ENCODE peak calls at places on chromosomes 2 and 18, in six cellular contexts. R is hepatocyte, V is GM23248, A is GM23338, P is PC-3, J is HCT116. N is an unnamed sample.

GRCh38 chr2:72920317-72921087 is 3.2 kb downstream of the EMX1 start:
- DNase-seq in R (peak; percentile 48), V (peak; percentile 57), A (peak; percentile 83), P (no peak), J (no peak), N (peak; percentile 90)

GRCh38 chr18:70491734-70492348 is 203.0 kb downstream of the SOCS6 start:
- DNase-seq in R (peak; percentile 67), V (peak; percentile 70), A (peak; percentile 77), P (peak; percentile 80), J (peak; percentile 68), N (peak; percentile 81)

GRCh38 chr2:105387225-105387624 is 11.6 kb downstream of the FHL2 start:
- DNase-seq in R (no peak), V (peak; percentile 26), A (no peak), P (peak; percentile 79), J (no peak), N (no peak)

GRCh38 chr2:74014813-74015212 is 30.1 kb downstream of the TET3 start:
- DNase-seq in R (no peak), V (no peak), A (no peak), P (no peak), J (no peak), N (no peak)

GRCh38 chr18:77314952-77315351 is 65.3 kb downstream of the GALR1 start:
- DNase-seq in R (no peak), V (no peak), A (no peak), P (no peak), J (no peak), N (no peak)

GRCh38 chr2:144832048-144832447 is 312.1 kb upstream of the ZEB2 start:
- DNase-seq in R (no peak), V (no peak), A (no peak), P (no peak), J (no peak), N (no peak)

GRCh38 chr2:39837856-39838453 is 58.9 kb upstream of the THUMPD2 start:
- DNase-seq in R (peak; percentile 34), V (peak; percentile 61), A (peak; percentile 58), P (peak; percentile 75), J (peak; percentile 21), N (peak; percentile 35)

GRCh38 chr2:119263656-119264055 is 40.0 kb downstream of the STEAP3 start:
- DNase-seq in R (no peak), V (no peak), A (no peak), P (no peak), J (no peak), N (no peak)

GRCh38 chr2:69082430-69082997 is 69.5 kb downstream of the ANTXR1 start:
- DNase-seq in R (peak; percentile 79), V (peak; percentile 79), A (no peak), P (peak; percentile 95), J (no peak), N (no peak)

GRCh38 chr2:238127165-238128060 is 11.1 kb upstream of the KLHL30 start:
- DNase-seq in R (no peak), V (peak; percentile 70), A (no peak), P (no peak), J (no peak), N (peak; percentile 37)

GRCh38 chr18:73840319-73841065 is 307.1 kb downstream of the FBXO15 start:
- DNase-seq in R (no peak), V (no peak), A (no peak), P (no peak), J (no peak), N (peak; percentile 8)

GRCh38 chr2:2101924-2102323 is 229.2 kb downstream of the MYT1L start:
- DNase-seq in R (no peak), V (peak; percentile 10), A (peak; percentile 64), P (no peak), J (no peak), N (peak; percentile 42)

GRCh38 chr2:71276311-71277158 is 49.6 kb upstream of the PAIP2B start:
- DNase-seq in R (peak; percentile 88), V (peak; percentile 88), A (peak; percentile 96), P (peak; percentile 96), J (peak; percentile 84), N (peak; percentile 96)

GRCh38 chr18:71371951-71372605 is 1083.2 kb downstream of the SOCS6 start:
- DNase-seq in R (no peak), V (no peak), A (no peak), P (no peak), J (no peak), N (no peak)

GRCh38 chr2:98846041-98846440 is 90.0 kb downstream of the CRACDL start:
- DNase-seq in R (no peak), V (peak; percentile 17), A (no peak), P (no peak), J (no peak), N (no peak)

GRCh38 chr2:104790100-104790811 is 63.7 kb upstream of the POU3F3 start:
- DNase-seq in R (peak; percentile 10), V (peak; percentile 16), A (peak; percentile 58), P (no peak), J (no peak), N (peak; percentile 89)

GRCh38 chr2:218452079-218452478 is 33.2 kb downstream of the VIL1 start:
- DNase-seq in R (no peak), V (no peak), A (no peak), P (no peak), J (no peak), N (no peak)

GRCh38 chr2:157488877-157489276 is 45.0 kb upstream of the CYTIP start:
- DNase-seq in R (no peak), V (no peak), A (no peak), P (peak; percentile 29), J (no peak), N (no peak)

DNA sequence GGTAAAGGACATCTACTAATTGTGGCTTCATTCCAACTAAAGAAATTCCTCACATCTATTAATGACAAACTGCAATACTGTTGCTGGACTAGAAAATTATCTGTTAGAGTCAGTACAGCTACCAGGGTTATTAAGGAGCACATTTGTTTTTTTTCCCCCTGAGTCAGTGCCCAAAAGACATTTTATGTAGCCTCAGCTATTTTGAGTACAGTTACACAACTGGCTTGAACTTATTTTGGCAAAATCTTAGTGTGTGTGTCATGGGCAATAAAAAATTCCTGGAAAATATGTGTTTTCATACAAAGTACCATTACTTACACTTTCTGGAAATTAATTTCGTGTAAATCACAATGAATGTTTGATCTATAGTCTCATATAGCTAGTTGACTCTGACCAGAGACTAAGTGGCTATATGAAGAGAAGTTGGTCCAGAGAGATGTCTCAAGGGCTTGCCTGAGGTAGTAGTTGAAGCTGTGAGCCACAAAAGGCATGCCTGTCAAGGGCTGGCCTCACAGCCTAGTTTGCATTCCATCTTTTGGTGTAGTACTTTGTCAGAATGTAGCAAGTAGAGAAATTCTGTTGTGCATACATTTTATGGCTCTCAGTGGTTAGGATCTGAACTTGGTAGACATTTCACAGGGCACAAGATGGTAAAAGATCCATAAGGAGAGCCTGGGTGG is 283.4 kb downstream of the MTX2 start:
- DNase-seq in R (no peak), V (peak; percentile 94), A (no peak), P (peak; percentile 67), J (no peak), N (no peak)
- TF ChIP-seq EZH2phosphoT487 in R (no peak), V (no peak), A (no peak), P (no peak), J (no peak), N (no peak)

DNA sequence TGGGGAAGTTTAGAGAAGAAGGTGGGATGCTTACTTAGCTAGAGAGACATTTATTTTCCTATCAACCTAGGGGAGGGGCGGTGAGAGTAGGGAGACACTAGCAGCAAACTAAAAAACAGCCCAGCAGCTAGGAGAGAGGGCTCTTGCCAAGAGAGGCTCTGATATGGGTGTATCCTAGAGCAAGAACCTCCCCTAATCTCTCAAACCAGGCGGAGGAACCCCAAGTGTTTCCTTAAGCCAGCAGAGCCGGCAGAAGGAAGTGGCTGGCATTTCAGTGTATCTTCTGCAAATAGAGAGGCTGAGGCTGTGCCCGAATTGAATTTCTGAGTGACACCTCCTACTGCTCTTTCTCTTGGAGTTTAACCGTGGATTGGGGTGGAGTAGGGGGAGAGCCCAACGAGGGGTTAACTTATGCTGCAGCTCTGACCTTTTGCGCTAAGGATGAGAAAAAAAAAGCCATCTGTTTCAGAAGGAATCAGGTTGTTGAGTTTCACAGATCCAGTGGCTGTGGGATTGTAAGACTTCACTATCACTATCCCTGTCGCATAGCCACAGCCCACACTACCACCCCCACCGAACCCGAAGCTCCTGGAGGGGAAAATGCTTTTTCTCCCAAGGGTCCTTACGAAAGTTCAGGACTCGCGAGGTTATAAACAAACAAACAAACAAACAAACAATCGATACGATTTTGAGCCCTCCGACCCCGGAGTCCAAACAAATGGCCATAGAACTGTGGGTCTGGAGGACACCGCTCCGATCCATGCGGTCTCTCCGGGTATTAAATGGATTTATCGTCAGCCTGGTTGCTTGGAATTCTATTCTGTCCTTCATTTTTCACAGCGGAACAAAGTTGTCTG is 1.3 kb downstream of the ST8SIA5 start:
- DNase-seq in R (no peak), V (no peak), A (peak; percentile 32), P (no peak), J (no peak), N (peak; percentile 23)
- TF ChIP-seq EZH2 in R (no peak), V (peak; percentile 73), A (no peak), P (no peak), J (no peak), N (no peak)

GRCh38 chr2:9250498-9251153 is 44.0 kb downstream of the ASAP2 start:
- DNase-seq in R (no peak), V (no peak), A (no peak), P (no peak), J (no peak), N (no peak)

GRCh38 chr2:9249036-9249800 is 42.6 kb downstream of the ASAP2 start:
- DNase-seq in R (no peak), V (peak; percentile 94), A (no peak), P (peak; percentile 63), J (no peak), N (no peak)

GRCh38 chr2:9250091-9250490 is 43.5 kb downstream of the ASAP2 start:
- DNase-seq in R (no peak), V (no peak), A (no peak), P (no peak), J (no peak), N (no peak)

GRCh38 chr2:9252002-9252357 is 45.4 kb downstream of the ASAP2 start:
- DNase-seq in R (no peak), V (no peak), A (no peak), P (no peak), J (no peak), N (no peak)

DNA sequence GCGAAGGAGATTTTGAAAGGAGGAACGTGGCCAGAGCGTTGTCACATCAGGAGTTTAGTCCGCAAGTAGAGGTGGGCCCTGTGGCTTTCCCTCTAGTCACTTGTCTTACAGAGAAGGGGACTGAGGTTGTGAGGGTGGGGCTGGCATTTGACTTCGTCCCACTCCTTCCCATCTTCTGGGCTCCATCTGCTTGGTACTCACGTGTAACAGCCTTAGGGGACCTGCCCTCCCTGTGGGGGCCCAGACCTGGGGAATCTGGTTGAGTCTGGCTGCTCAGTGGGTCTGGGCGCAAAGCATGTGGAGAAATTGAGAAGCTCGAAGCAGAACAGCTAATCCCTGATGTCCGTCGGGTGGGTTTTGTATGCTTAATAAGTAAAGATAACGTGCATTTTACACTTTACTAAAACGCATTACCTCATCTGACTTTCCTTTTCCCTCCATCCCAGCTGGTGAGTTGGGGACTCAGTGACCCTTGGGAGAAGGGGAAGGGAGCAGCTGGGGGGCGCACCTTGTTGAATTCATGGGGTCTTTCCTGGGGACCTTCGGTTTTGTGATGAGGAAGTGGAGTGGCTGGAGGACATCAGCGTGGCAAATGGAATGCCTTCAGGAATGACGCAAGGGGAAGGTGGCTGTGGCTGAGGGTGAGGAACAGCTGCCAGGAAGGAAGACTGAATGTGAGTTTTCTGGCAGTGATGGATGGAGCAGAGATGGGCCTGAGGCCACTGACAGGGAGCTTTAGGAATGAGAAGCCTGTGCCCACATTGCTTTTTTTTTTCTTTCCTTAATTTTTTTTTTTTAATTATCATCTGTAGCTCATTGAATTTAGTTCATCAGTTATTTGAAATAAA is 44.8 kb downstream of the ASAP2 start:
- DNase-seq in R (peak; percentile 44), V (peak; percentile 95), A (no peak), P (peak; percentile 79), J (no peak), N (no peak)
- H3K4me1 ChIP-seq in R (peaks cover 43% of the 10 kb centered on the region), V (peaks cover 64% of the 10 kb centered on the region), A (peaks cover 17% of the 10 kb centered on the region), P (peaks cover 37% of the 10 kb centered on the region), J (peaks cover 42% of the 10 kb centered on the region), N (peaks cover 5% of the 10 kb centered on the region)

GRCh38 chr2:120817136-120817955 is 81.7 kb downstream of the GLI2 start:
- DNase-seq in R (no peak), V (no peak), A (no peak), P (no peak), J (no peak), N (no peak)
- TF ChIP-seq EZH2phosphoT487 in R (no peak), V (no peak), A (no peak), P (no peak), J (no peak), N (no peak)

N was measured in neural progenitor cell.